ENCODE peak calls at places on chromosome 14, in four cellular contexts. One of them, this sample, is unnamed.

GRCh38 chr14:92902726-92903125 is 20.2 kb upstream of the CHGA start:
- DNase-seq in K562: no peak
- DNase-seq in GM12878: no peak
- DNase-seq in HepG2: no peak
- DNase-seq in this sample: no peak

GRCh38 chr14:86022031-86022629 is 492.2 kb downstream of the FLRT2 start:
- DNase-seq in K562: no peak
- DNase-seq in GM12878: no peak
- DNase-seq in HepG2: no peak
- DNase-seq in this sample: no peak

GRCh38 chr14:102421366-102422057 is 58.8 kb downstream of the TECPR2 start:
- DNase-seq in K562: no peak
- DNase-seq in GM12878: no peak
- DNase-seq in HepG2: no peak
- DNase-seq in this sample: no peak

GRCh38 chr14:55749201-55749812 is 169.3 kb downstream of the KTN1 start:
- DNase-seq in K562: no peak
- DNase-seq in GM12878: no peak
- DNase-seq in HepG2: no peak
- DNase-seq in this sample: peak; percentile 20

GRCh38 chr14:55446127-55446736 is 5.8 kb upstream of the TBPL2 start:
- DNase-seq in K562: peak; percentile 48
- DNase-seq in GM12878: no peak
- DNase-seq in HepG2: peak; percentile 64
- DNase-seq in this sample: peak; percentile 80

GRCh38 chr14:78010688-78011087 is 159.5 kb upstream of the NRXN3 start:
- DNase-seq in K562: no peak
- DNase-seq in GM12878: no peak
- DNase-seq in HepG2: no peak
- DNase-seq in this sample: no peak

GRCh38 chr14:22291406-22291805 is 297.6 kb downstream of the DAD1 start:
- DNase-seq in K562: no peak
- DNase-seq in GM12878: no peak
- DNase-seq in HepG2: no peak
- DNase-seq in this sample: no peak

GRCh38 chr14:31326111-31326510 is 94.2 kb downstream of the HEATR5A start:
- DNase-seq in K562: no peak
- DNase-seq in GM12878: no peak
- DNase-seq in HepG2: peak; percentile 26
- DNase-seq in this sample: no peak

GRCh38 chr14:31027847-31028246 is 1.7 kb upstream of the STRN3 start:
- DNase-seq in K562: no peak
- DNase-seq in GM12878: no peak
- DNase-seq in HepG2: no peak
- DNase-seq in this sample: no peak

GRCh38 chr14:94113908-94114588 is 3.5 kb downstream of the IFI27 start:
- DNase-seq in K562: no peak
- DNase-seq in GM12878: no peak
- DNase-seq in HepG2: no peak
- DNase-seq in this sample: no peak

GRCh38 chr14:55800443-55800842 is 220.4 kb downstream of the KTN1 start:
- DNase-seq in K562: no peak
- DNase-seq in GM12878: no peak
- DNase-seq in HepG2: no peak
- DNase-seq in this sample: no peak

GRCh38 chr14:81132492-81132891 is 88.3 kb downstream of the GTF2A1 start:
- DNase-seq in K562: no peak
- DNase-seq in GM12878: no peak
- DNase-seq in HepG2: no peak
- DNase-seq in this sample: no peak

GRCh38 chr14:52067873-52068740 is 752 bp downstream of the NID2 start:
- DNase-seq in K562: no peak
- DNase-seq in GM12878: no peak
- DNase-seq in HepG2: no peak
- DNase-seq in this sample: peak; percentile 13

GRCh38 chr14:54667026-54667744 is 100.3 kb downstream of the SAMD4A start:
- DNase-seq in K562: no peak
- DNase-seq in GM12878: no peak
- DNase-seq in HepG2: no peak
- DNase-seq in this sample: no peak

GRCh38 chr14:92105845-92106094 is 612 bp downstream of the ATXN3 start:
- DNase-seq in K562: no peak
- DNase-seq in GM12878: no peak
- DNase-seq in HepG2: peak; percentile 5
- DNase-seq in this sample: peak; percentile 46

GRCh38 chr14:92154283-92154942 is 32.6 kb downstream of the CPSF2 start:
- DNase-seq in K562: no peak
- DNase-seq in GM12878: no peak
- DNase-seq in HepG2: peak; percentile 65
- DNase-seq in this sample: no peak

GRCh38 chr14:89137514-89138163 is 279.4 kb downstream of the FOXN3 start:
- DNase-seq in K562: peak; percentile 10
- DNase-seq in GM12878: no peak
- DNase-seq in HepG2: peak; percentile 45
- DNase-seq in this sample: peak; percentile 77

GRCh38 chr14:91228112-91229004 is 16.1 kb downstream of the GPR68 start:
- DNase-seq in K562: peak; percentile 48
- DNase-seq in GM12878: peak; percentile 86
- DNase-seq in HepG2: no peak
- DNase-seq in this sample: no peak

GRCh38 chr14:60101801-60102200 is 10.1 kb downstream of the PCNX4 start:
- DNase-seq in K562: no peak
- DNase-seq in GM12878: no peak
- DNase-seq in HepG2: no peak
- DNase-seq in this sample: no peak

GRCh38 chr14:94394025-94394493 is 5.7 kb upstream of the SERPINA1 start:
- DNase-seq in K562: no peak
- DNase-seq in GM12878: no peak
- DNase-seq in HepG2: peak; percentile 76
- DNase-seq in this sample: no peak

GRCh38 chr14:71625175-71625574 is 307.1 kb upstream of the RGS6 start:
- DNase-seq in K562: no peak
- DNase-seq in GM12878: no peak
- DNase-seq in HepG2: no peak
- DNase-seq in this sample: no peak

GRCh38 chr14:78403278-78403815 is 233.2 kb downstream of the NRXN3 start:
- DNase-seq in K562: no peak
- DNase-seq in GM12878: peak; percentile 83
- DNase-seq in HepG2: no peak
- DNase-seq in this sample: no peak

GRCh38 chr14:103625361-103626095 is 3.5 kb upstream of the KLC1 start:
- DNase-seq in K562: no peak
- DNase-seq in GM12878: no peak
- DNase-seq in HepG2: no peak
- DNase-seq in this sample: no peak

GRCh38 chr14:103628221-103628683 is 759 bp upstream of the KLC1 start:
- DNase-seq in K562: peak; percentile 69
- DNase-seq in GM12878: no peak
- DNase-seq in HepG2: no peak
- DNase-seq in this sample: peak; percentile 83

GRCh38 chr14:103626150-103626850 is 2.7 kb upstream of the KLC1 start:
- DNase-seq in K562: no peak
- DNase-seq in GM12878: no peak
- DNase-seq in HepG2: peak; percentile 37
- DNase-seq in this sample: no peak

GRCh38 chr14:103628684-103629502 is at the start of gene KLC1:
- DNase-seq in K562: peak; percentile 84
- DNase-seq in GM12878: no peak
- DNase-seq in HepG2: no peak
- DNase-seq in this sample: peak; percentile 71

GRCh38 chr14:103627073-103628025 is 1.7 kb upstream of the KLC1 start:
- DNase-seq in K562: no peak
- DNase-seq in GM12878: no peak
- DNase-seq in HepG2: no peak
- DNase-seq in this sample: no peak
- TF ChIP-seq HDAC2 in K562: no peak
- TF ChIP-seq HDAC2 in GM12878: no peak
- TF ChIP-seq HDAC2 in HepG2: no peak
- TF ChIP-seq HDAC2 in this sample: no peak

DNA sequence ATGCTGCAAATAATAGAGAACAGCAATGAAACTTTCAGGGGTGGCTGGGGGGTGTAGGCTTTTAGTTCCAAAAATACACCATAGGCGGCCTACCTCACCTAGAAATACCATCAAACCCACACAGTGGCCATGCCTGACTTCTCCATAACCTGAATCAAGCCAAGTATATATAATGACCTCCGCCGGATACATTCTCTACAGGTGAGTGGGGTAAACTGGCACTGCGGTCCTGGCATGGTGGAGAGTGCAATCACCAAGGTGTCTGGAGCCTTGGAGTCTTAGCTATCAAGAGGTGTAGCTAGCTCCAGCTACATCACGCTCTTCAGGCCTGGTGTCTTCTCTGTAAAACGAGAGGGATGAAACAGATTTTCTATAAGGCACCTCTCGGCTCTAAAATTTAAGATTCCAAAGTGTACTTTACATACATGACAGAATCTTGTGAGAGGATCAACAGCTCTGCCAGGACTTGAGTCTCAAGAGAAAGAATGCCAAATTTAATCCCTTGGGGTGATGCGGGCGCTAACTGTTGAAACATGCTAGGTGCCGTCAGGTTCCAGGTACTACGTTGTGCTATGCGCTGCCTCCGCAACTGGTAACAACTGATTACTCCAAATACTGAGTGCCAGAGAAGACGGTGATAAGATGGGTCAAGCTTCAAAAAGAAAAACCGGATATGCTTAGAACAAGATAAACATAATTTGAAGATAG is 1.0 kb downstream of the ZBTB25 start:
- DNase-seq in K562: no peak
- DNase-seq in GM12878: no peak
- DNase-seq in HepG2: no peak
- DNase-seq in this sample: no peak
- TF ChIP-seq HDAC2 in K562: no peak
- TF ChIP-seq HDAC2 in GM12878: no peak
- TF ChIP-seq HDAC2 in HepG2: no peak
- TF ChIP-seq HDAC2 in this sample: no peak

DNA sequence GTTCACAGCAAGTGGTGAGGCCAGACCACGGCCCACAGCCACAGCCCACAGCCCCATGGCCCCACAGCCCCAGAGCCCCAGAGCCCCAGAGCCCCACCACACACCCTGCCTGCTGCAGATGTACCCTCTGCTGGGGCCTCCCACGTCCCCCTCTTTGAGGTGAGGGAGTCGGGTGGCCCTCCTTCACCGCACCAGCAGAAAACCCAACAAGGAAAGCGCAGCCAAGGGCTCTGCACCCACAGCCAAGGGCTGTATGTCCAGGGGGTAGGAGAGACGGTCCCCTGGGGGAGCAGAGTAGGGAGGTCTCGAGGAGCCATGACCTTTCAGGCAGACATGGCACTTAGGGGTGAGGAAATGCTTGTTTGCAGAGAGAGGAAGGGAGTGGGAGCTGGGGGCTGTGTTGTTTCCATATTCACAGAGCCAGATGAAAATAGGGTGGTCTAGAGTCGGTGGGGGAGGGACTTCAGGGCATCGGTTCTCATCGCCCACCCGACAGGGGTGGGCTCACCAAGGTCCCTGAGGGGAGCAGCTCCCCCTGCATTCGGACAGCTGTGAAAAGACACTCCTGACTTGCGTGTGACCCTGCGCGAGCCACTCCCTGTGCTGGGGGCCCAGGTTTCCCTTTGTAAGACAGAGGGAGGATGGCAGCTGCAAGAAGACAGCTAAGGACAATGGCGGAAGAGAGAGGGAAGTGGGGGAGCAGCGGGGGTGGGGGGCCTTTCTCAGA is 327.3 kb upstream of the DIO3 start:
- DNase-seq in K562: no peak
- DNase-seq in GM12878: no peak
- DNase-seq in HepG2: no peak
- DNase-seq in this sample: no peak
- TF ChIP-seq HDAC2 in K562: no peak
- TF ChIP-seq HDAC2 in GM12878: no peak
- TF ChIP-seq HDAC2 in HepG2: no peak
- TF ChIP-seq HDAC2 in this sample: no peak

DNA sequence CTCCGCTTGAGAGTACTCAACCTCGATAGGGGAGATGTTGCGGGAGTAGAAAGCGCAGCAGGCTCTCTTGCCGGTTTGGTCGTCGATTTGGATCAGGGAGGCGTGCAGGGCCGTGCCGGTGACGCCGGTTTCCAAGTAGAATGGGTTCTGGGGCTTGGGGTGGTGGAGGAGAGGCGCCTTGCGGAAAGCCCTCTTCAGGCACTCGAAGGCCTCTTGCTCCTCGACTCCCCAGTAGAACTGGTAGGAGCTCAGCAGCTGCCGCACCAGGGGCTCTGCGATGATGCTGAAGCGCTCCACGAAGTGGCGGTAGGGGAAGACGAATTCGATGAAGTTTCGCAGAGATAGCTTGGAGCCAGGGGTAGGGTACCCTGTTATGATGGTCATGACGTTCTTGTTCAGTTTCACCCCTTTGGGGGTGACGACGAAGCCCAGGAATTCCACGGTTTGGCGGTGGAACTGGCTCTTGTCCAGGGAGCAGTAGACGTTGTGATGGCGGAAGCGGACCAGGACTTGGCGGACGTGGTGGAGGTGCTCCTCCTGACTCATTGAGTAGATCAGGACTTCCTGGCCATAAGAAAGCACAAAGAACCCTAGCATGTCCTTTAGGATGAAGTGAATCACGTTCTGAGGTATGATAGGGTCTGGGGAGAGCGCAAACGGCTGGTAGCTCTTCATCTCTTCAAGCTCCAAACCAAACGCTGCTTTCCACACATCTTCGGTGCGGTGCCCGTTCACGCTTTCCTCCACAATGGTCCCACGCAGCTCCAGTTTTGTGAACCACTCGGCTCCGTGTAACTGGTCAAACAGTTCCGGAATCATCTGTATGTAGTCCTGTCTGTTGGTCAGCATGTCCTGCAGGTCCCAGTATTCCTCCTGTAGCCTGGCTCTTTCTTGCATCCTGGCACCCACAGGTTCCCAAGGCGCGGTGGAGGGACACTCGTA is 21.2 kb downstream of the RTL1 start:
- DNase-seq in K562: no peak
- DNase-seq in GM12878: no peak
- DNase-seq in HepG2: no peak
- DNase-seq in this sample: no peak
- TF ChIP-seq HDAC2 in K562: no peak
- TF ChIP-seq HDAC2 in GM12878: no peak
- TF ChIP-seq HDAC2 in HepG2: no peak
- TF ChIP-seq HDAC2 in this sample: no peak

DNA sequence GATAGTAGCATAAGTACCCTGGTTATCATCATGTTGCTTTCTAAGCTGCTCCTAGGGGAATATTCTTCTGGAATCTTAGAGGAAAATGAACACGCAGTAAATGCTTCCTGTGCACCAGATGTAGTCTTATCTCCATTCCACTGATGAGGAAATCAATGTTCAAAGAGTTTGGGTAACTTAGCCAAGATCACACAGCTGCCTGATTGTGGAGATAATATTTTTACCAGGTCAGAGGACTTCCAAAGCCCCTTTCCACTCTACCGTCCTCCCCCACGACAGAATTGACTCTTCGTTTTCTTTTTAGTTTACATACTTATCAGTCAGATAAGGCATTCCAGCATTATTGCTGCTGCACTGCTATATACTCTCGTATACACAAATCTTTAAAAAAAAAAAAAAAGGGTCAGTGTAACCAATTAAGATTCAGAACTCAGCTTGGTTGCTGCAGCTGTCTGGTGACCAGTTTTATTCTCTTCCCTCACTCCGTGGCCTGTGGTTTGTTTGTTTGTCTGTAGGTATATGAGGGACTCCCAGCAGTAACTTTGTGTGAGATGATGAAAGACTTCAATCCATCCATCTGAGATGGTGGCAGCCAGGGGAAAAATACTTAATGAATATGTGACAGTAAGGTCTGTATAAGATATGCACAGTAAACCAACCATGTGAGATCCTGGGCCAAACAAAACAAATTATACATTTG is 110.5 kb downstream of the TGFB3 start:
- DNase-seq in K562: no peak
- DNase-seq in GM12878: no peak
- DNase-seq in HepG2: no peak
- DNase-seq in this sample: no peak
- TF ChIP-seq HDAC2 in K562: no peak
- TF ChIP-seq HDAC2 in GM12878: no peak
- TF ChIP-seq HDAC2 in HepG2: no peak
- TF ChIP-seq HDAC2 in this sample: no peak